ENCODE peak calls at places on chromosomes 11 and 22, in seven cellular contexts. D is mucosa of descending colon, V is kidney, C is fibroblast of pulmonary artery, Q is hepatocyte, T is PC-3, Y is psoas muscle. N is an unnamed sample.

GRCh38 chr11:11476971-11477645 is 124.1 kb upstream of the CSNK2A3 start:
- DNase-seq in T (no peak), C (no peak), Q (no peak), Y (no peak), V (no peak), D (no peak), N (no peak)

GRCh38 chr11:75421035-75421602 is 11.9 kb downstream of the KLHL35 start:
- DNase-seq in D (peak), V (no peak), Q (no peak), T (no peak), C (no peak), Y (no peak), N (no peak)

GRCh38 chr11:130418756-130419155 is 9.7 kb downstream of the ADAMTS8 start:
- DNase-seq in Y (peak), C (no peak), T (no peak), Q (no peak), V (no peak), D (no peak), N (no peak)

GRCh38 chr22:41526226-41526531 is 18.1 kb downstream of the POLR3H start:
- DNase-seq in Y (no peak), D (no peak), C (no peak), Q (no peak), T (no peak), V (no peak), N (no peak)

GRCh38 chr22:26334232-26334631 is 94.8 kb upstream of the ASPHD2 start:
- DNase-seq in Y (no peak), D (no peak), C (no peak), V (no peak), T (no peak), Q (no peak), N (no peak)

GRCh38 chr11:60981515-60981914 is 10.0 kb downstream of the CD6 start:
- DNase-seq in C (no peak), D (no peak), T (no peak), Y (no peak), V (no peak), Q (no peak), N (no peak)

GRCh38 chr11:78354741-78355705 is 62.6 kb downstream of the GAB2 start:
- DNase-seq in V (no peak), C (no peak), T (no peak), D (no peak), Y (no peak), Q (no peak), N (peak)

GRCh38 chr22:31039393-31039792 is 41.7 kb upstream of the SMTN start:
- DNase-seq in Y (no peak), T (no peak), V (peak), D (no peak), C (peak), Q (no peak), N (peak)

GRCh38 chr11:64489831-64490441 is 101.1 kb upstream of the SLC22A12 start:
- DNase-seq in T (peak), Q (peak), D (peak), V (peak), C (peak), Y (peak), N (peak)

GRCh38 chr11:123973816-123974215 is 3.8 kb downstream of the OR10S1 start:
- DNase-seq in T (peak), C (peak), V (no peak), Q (no peak), D (no peak), Y (no peak), N (peak)

GRCh38 chr22:37187552-37187890 is 526 bp downstream of the C1QTNF6 start:
- DNase-seq in V (no peak), Q (no peak), D (no peak), Y (no peak), C (peak), T (peak), N (peak)

GRCh38 chr11:27571151-27571840 is 64.7 kb upstream of the LIN7C start:
- DNase-seq in D (no peak), Q (no peak), C (peak), V (no peak), Y (no peak), T (no peak), N (peak)

GRCh38 chr11:35173620-35174278 is 34.8 kb downstream of the CD44 start:
- DNase-seq in C (no peak), Q (no peak), Y (no peak), V (no peak), T (peak), D (no peak), N (no peak)

GRCh38 chr11:112470355-112470754 is 209.7 kb upstream of the PLET1 start:
- DNase-seq in C (no peak), D (no peak), T (peak), Y (no peak), Q (no peak), V (no peak), N (peak)

GRCh38 chr11:8356731-8357504 is 93.2 kb upstream of the LMO1 start:
- DNase-seq in Y (peak), C (no peak), V (peak), T (no peak), D (no peak), Q (no peak), N (peak)

GRCh38 chr11:70628176-70628860 is 230.0 kb downstream of the CTTN start:
- DNase-seq in Y (no peak), V (no peak), Q (no peak), T (no peak), D (peak), C (no peak), N (no peak)

GRCh38 chr11:126607776-126608625 is 252.5 kb downstream of the ST3GAL4 start:
- DNase-seq in Y (no peak), D (no peak), T (no peak), C (no peak), V (no peak), Q (no peak), N (no peak)

GRCh38 chr22:35589071-35589735 is 27.9 kb downstream of the MB start:
- DNase-seq in V (peak), C (peak), Q (peak), Y (peak), T (peak), D (no peak), N (peak)

GRCh38 chr22:18954333-18954732 is 18.2 kb upstream of the PRODH start:
- DNase-seq in D (peak), Q (peak), V (peak), T (peak), C (peak), Y (peak), N (peak)

GRCh38 chr22:19514831-19515565 is 9.2 kb downstream of the CLDN5 start:
- DNase-seq in Q (no peak), T (no peak), D (no peak), C (peak), V (no peak), Y (no peak), N (peak)

GRCh38 chr11:76706667-76707066 is 36.1 kb upstream of the LRRC32 start:
- DNase-seq in T (no peak), C (no peak), V (peak), Q (no peak), D (no peak), Y (peak), N (no peak)

GRCh38 chr11:93906486-93906885 is 56.1 kb upstream of the VSTM5 start:
- DNase-seq in V (no peak), T (peak), Q (no peak), Y (no peak), C (no peak), D (no peak), N (peak)

GRCh38 chr11:22957890-22958289 is 97.6 kb upstream of the CCDC179 start:
- DNase-seq in V (no peak), Y (no peak), T (peak), D (no peak), Q (no peak), C (no peak), N (no peak)

GRCh38 chr11:28759311-28759710 is 651.1 kb downstream of the METTL15 start:
- DNase-seq in Q (peak), V (no peak), C (peak), T (peak), D (no peak), Y (no peak), N (no peak)

GRCh38 chr11:63996512-63996911 is 10.3 kb downstream of the OTUB1 start:
- DNase-seq in Y (no peak), Q (no peak), D (no peak), V (peak), C (no peak), T (no peak), N (no peak)

GRCh38 chr11:73551697-73552096 is 46.2 kb downstream of the FAM168A start:
- DNase-seq in V (no peak), D (no peak), Y (no peak), Q (no peak), C (no peak), T (no peak), N (no peak)

GRCh38 chr11:89182773-89183172 is 5.1 kb downstream of the TYR start:
- DNase-seq in Q (no peak), C (no peak), D (no peak), V (no peak), T (no peak), Y (no peak), N (no peak)

GRCh38 chr22:32781695-32782094 is 19.8 kb upstream of the TIMP3 start:
- DNase-seq in V (no peak), D (no peak), T (no peak), Q (no peak), Y (no peak), C (peak), N (no peak)

GRCh38 chr11:116736763-116737162 is 36.0 kb downstream of the BUD13 start:
- DNase-seq in C (peak), Y (no peak), V (no peak), Q (no peak), D (no peak), T (peak), N (no peak)

GRCh38 chr22:37803195-37803635 is 4.5 kb upstream of the GCAT start:
- DNase-seq in V (no peak), Q (no peak), C (no peak), D (no peak), T (no peak), Y (no peak), N (no peak)

GRCh38 chr11:85299247-85299646 is 327.9 kb downstream of the DLG2 start:
- DNase-seq in V (no peak), Y (no peak), D (no peak), T (peak), Q (peak), C (no peak), N (peak)

GRCh38 chr11:12505183-12505582 is 127.8 kb downstream of the PARVA start:
- DNase-seq in D (no peak), V (no peak), C (no peak), Y (no peak), T (no peak), Q (no peak), N (no peak)

GRCh38 chr11:57373146-57373545 is 7.8 kb downstream of the PRG3 start:
- DNase-seq in Q (no peak), Y (no peak), C (no peak), D (no peak), T (no peak), V (no peak), N (no peak)

GRCh38 chr11:86395061-86395551 is 20.4 kb downstream of the CCDC81 start:
- DNase-seq in T (no peak), Y (no peak), C (peak), Q (peak), V (peak), D (no peak), N (peak)

DNA sequence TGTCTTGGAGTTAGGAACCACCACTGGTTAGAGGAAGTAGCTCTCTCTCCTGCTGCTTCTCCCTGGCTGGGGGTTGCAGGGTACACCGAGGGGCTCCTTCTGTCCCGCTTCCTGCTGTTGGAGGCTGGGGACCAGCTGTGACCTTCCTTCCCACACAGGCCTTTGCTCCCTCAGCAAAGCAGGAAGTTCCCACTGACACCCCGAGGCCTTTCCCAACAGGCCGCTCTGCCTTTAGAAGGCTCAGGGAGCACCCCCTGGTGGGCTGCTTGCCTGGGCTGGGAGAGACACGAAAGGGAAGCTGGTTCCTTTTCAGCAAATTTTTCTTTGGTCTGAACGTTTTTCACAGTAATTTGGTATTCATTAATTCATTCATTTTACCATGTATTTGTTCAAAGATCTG is 527.9 kb upstream of the B3GAT1 start:
- DNase-seq in T (no peak), Y (no peak), D (no peak), Q (peak), V (no peak), C (no peak), N (no peak)
- TF ChIP-seq CTCF in T (peak), Y (no peak), D (no peak), Q (peak), V (no peak), C (no peak), N (no peak)

DNA sequence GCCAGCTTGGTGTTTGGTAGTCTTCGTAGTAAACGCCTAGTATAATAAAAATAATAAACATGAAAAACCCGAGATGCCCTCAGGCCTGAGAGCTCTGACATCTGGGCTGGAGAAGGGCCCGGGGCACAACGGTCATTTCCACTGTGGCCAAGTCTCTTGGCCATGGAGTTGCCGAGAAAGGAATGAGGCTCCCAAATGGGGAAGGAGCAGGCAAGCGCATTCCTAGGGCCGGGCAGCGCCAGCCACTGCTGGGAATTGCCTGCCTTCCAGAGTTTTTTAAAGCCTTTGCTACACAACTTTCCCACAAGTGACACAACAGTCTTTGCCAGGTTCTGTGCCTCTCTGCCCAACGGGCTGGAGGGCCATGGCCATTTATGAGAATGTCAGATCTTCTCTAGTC is 103.4 kb downstream of the NAV2 start:
- DNase-seq in T (no peak), Y (no peak), D (no peak), C (no peak), V (no peak), Q (no peak), N (no peak)
- H3K4me3 ChIP-seq in T (no peak), Y (no peak), D (no peak), C (no peak), V (no peak), Q (no peak), N (no peak)

GRCh38 chr11:19320764-19321163 is 80.0 kb upstream of the E2F8 start:
- DNase-seq in Y (no peak), Q (no peak), D (no peak), C (no peak), T (no peak), V (no peak), N (peak)

GRCh38 chr11:19327280-19327679 is 86.5 kb upstream of the E2F8 start:
- DNase-seq in Q (no peak), C (no peak), D (no peak), T (no peak), Y (no peak), V (no peak), N (no peak)

GRCh38 chr11:19321351-19321750 is 80.6 kb upstream of the E2F8 start:
- DNase-seq in D (no peak), V (no peak), T (no peak), C (no peak), Y (no peak), Q (no peak), N (no peak)

GRCh38 chr11:19326499-19326898 is 85.8 kb upstream of the E2F8 start:
- DNase-seq in D (no peak), V (no peak), Y (no peak), C (peak), Q (no peak), T (peak), N (peak)

GRCh38 chr11:19323502-19323901 is 82.8 kb upstream of the E2F8 start:
- DNase-seq in Q (no peak), Y (no peak), C (peak), D (no peak), T (peak), V (no peak), N (peak)
- TF ChIP-seq CTCF in Q (no peak), Y (no peak), C (peak), D (no peak), T (peak), V (no peak), N (peak)

GRCh38 chr11:533586-534196 is 1.7 kb downstream of the HRAS start:
- DNase-seq in Q (peak), C (no peak), Y (peak), T (no peak), D (no peak), V (no peak), N (no peak)
- H3K4me3 ChIP-seq in Q (no peak), C (peak), Y (peak), T (peak), D (no peak), V (no peak), N (no peak)

GRCh38 chr11:1692708-1693326 is 4.2 kb upstream of the KRTAP5-6 start:
- DNase-seq in D (no peak), T (no peak), Y (no peak), Q (no peak), V (no peak), C (no peak), N (no peak)

GRCh38 chr11:1691878-1692707 is 4.9 kb upstream of the KRTAP5-6 start:
- DNase-seq in V (no peak), Y (no peak), T (no peak), D (no peak), Q (no peak), C (no peak), N (no peak)

GRCh38 chr11:1690167-1691026 is 6.6 kb upstream of the KRTAP5-6 start:
- DNase-seq in Y (no peak), D (no peak), T (no peak), V (no peak), C (no peak), Q (no peak), N (no peak)

GRCh38 chr11:1693327-1694063 is 3.5 kb upstream of the KRTAP5-6 start:
- DNase-seq in D (peak), T (peak), Q (peak), Y (peak), C (peak), V (peak), N (peak)

GRCh38 chr11:1691027-1691877 is 5.7 kb upstream of the KRTAP5-6 start:
- DNase-seq in Q (peak), V (no peak), Y (no peak), T (no peak), D (no peak), C (no peak), N (no peak)
- TF ChIP-seq CTCF in Q (peak), V (no peak), Y (no peak), T (no peak), D (no peak), C (no peak), N (no peak)

GRCh38 chr11:48044577-48044976 is 64.2 kb downstream of the PTPRJ start:
- DNase-seq in T (no peak), Q (no peak), D (no peak), C (no peak), V (peak), Y (no peak), N (no peak)
- H3K4me3 ChIP-seq in T (no peak), Q (no peak), D (no peak), C (no peak), V (no peak), Y (no peak), N (no peak)

N was measured in fibroblast of mammary gland.